ENCODE peak calls at places on chromosomes 13 and 19, in six cellular contexts. B, E, U, Q, K and F are unnamed samples. For H3K27me3 and H3K4me1, the result is how much of the 10 kb centered on the place peaks cover.

GRCh38 chr13:50133277-50133953 is 118.2 kb downstream of the KCNRG start:
- DNase-seq in B (no peak), E (no peak), U (no peak), Q (peak), K (no peak), F (no peak)

GRCh38 chr13:97122381-97122996 is 99.6 kb upstream of the MBNL2 start:
- DNase-seq in B (peak), E (no peak), U (no peak), Q (no peak), K (no peak), F (no peak)

GRCh38 chr13:98975822-98976261 is 2.0 kb downstream of the DOCK9 start:
- DNase-seq in B (no peak), E (no peak), U (no peak), Q (peak), K (no peak), F (no peak)

GRCh38 chr19:18995804-18996241 is 37.5 kb downstream of the SUGP2 start:
- DNase-seq in B (peak), E (peak), U (no peak), Q (peak), K (peak), F (peak)

GRCh38 chr13:19587635-19588300 is 26.4 kb upstream of the TPTE2 start:
- DNase-seq in B (peak), E (no peak), U (no peak), Q (no peak), K (peak), F (no peak)

GRCh38 chr13:51181752-51182383 is 40.3 kb upstream of the FAM124A start:
- DNase-seq in B (no peak), E (no peak), U (no peak), Q (no peak), K (no peak), F (no peak)

GRCh38 chr13:113034451-113035208 is 65.6 kb downstream of the MCF2L start:
- DNase-seq in B (peak), E (no peak), U (peak), Q (peak), K (peak), F (peak)

GRCh38 chr13:97295279-97296182 is 73.4 kb downstream of the MBNL2 start:
- DNase-seq in B (peak), E (no peak), U (no peak), Q (no peak), K (no peak), F (no peak)

GRCh38 chr13:67792151-67792665 is 562.1 kb upstream of the PCDH9 start:
- DNase-seq in B (no peak), E (no peak), U (no peak), Q (no peak), K (no peak), F (no peak)

GRCh38 chr19:19900574-19901444 is at the start of gene ZNF93:
- DNase-seq in B (peak), E (peak), U (peak), Q (peak), K (peak), F (peak)

GRCh38 chr13:98415326-98416070 is 161.4 kb downstream of the STK24 start:
- DNase-seq in B (no peak), E (no peak), U (no peak), Q (no peak), K (no peak), F (no peak)

GRCh38 chr13:100208596-100208995 is 119.7 kb downstream of the PCCA start:
- DNase-seq in B (peak), E (no peak), U (no peak), Q (no peak), K (no peak), F (no peak)

GRCh38 chr19:42092350-42092749 is 16.4 kb downstream of the ZNF574 start:
- DNase-seq in B (peak), E (no peak), U (no peak), Q (no peak), K (no peak), F (no peak)

GRCh38 chr13:35014606-35015005 is 72.5 kb downstream of the NBEA start:
- DNase-seq in B (no peak), E (no peak), U (no peak), Q (peak), K (no peak), F (no peak)

GRCh38 chr13:110817143-110817542 is 97.7 kb downstream of the ANKRD10 start:
- DNase-seq in B (no peak), E (no peak), U (no peak), Q (no peak), K (no peak), F (no peak)

GRCh38 chr19:4310247-4311121 is 6.1 kb downstream of the FSD1 start:
- DNase-seq in B (peak), E (no peak), U (no peak), Q (no peak), K (peak), F (no peak)

GRCh38 chr19:18429717-18430416 is 8.1 kb downstream of the ISYNA1 start:
- DNase-seq in B (no peak), E (no peak), U (no peak), Q (no peak), K (no peak), F (no peak)

GRCh38 chr19:5993516-5994406 is 15.8 kb upstream of the RANBP3 start:
- DNase-seq in B (peak), E (peak), U (no peak), Q (no peak), K (peak), F (no peak)
- H3K27ac ChIP-seq in B (no peak), E (peak), U (no peak), Q (no peak), K (peak), F (no peak)

DNA sequence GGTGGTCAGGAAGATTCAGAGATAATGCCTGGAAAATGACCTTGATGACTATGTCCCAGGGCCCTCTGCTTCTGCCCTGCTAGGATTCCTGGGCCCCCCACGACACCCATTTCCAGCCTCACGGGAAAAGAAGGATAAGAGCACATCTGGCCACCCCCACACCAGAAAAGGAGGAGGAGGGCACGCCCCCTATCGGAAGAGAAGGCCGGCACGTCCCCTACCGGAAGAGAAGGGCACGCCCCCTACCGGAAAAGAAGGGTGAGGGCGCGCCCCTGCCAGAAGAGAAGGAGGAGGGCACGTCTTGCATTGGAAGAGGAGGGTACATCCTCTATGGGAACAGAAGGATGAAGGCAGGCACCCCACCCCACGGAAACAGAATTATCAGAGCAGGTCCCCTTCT is 84.3 kb downstream of the IER2 start:
- DNase-seq in B (peak), E (peak), U (peak), Q (peak), K (peak), F (peak)
- H3K27me3 ChIP-seq in B (under half), E (half or more), U (under half), Q (under half), K (under half), F (under half)

GRCh38 chr19:56115490-56115889 is 5.6 kb downstream of the ZNF787 start:
- DNase-seq in B (no peak), E (no peak), U (no peak), Q (no peak), K (no peak), F (no peak)
- H3K4me1 ChIP-seq in B (under half), E (half or more), U (under half), Q (under half), K (half or more), F (under half)

GRCh38 chr19:474126-475078 is 13.6 kb upstream of the SHC2 start:
- DNase-seq in B (no peak), E (peak), U (no peak), Q (no peak), K (no peak), F (peak)
- H3K27ac ChIP-seq in B (no peak), E (peak), U (no peak), Q (no peak), K (no peak), F (no peak)

GRCh38 chr13:52845766-52846566 is 2.5 kb downstream of the PCDH8 start:
- DNase-seq in B (no peak), E (peak), U (no peak), Q (peak), K (peak), F (peak)
- H3K27me3 ChIP-seq in B (under half), E (half or more), U (half or more), Q (half or more), K (under half), F (under half)

GRCh38 chr13:33262554-33262953 is 23.0 kb downstream of the STARD13 start:
- DNase-seq in B (no peak), E (no peak), U (no peak), Q (no peak), K (no peak), F (no peak)
- H3K4me1 ChIP-seq in B (half or more), E (half or more), U (under half), Q (under half), K (under half), F (under half)

GRCh38 chr13:77729502-77730221 is 32.2 kb downstream of the SLAIN1 start:
- DNase-seq in B (no peak), E (no peak), U (no peak), Q (no peak), K (peak), F (no peak)

GRCh38 chr13:77732287-77732686 is 34.8 kb downstream of the SLAIN1 start:
- DNase-seq in B (no peak), E (no peak), U (no peak), Q (no peak), K (no peak), F (no peak)

GRCh38 chr13:77733674-77734073 is 36.2 kb downstream of the SLAIN1 start:
- DNase-seq in B (no peak), E (no peak), U (no peak), Q (no peak), K (no peak), F (no peak)

GRCh38 chr13:77724092-77724491 is 26.6 kb downstream of the SLAIN1 start:
- DNase-seq in B (no peak), E (no peak), U (no peak), Q (no peak), K (no peak), F (no peak)

GRCh38 chr13:77728265-77728966 is 30.9 kb downstream of the SLAIN1 start:
- DNase-seq in B (no peak), E (no peak), U (no peak), Q (no peak), K (no peak), F (no peak)
- H3K27ac ChIP-seq in B (no peak), E (no peak), U (no peak), Q (no peak), K (no peak), F (no peak)

GRCh38 chr19:13621413-13621812 is 115.1 kb upstream of the CACNA1A start:
- DNase-seq in B (peak), E (no peak), U (no peak), Q (no peak), K (no peak), F (no peak)

GRCh38 chr19:13613447-13613846 is 107.2 kb upstream of the CACNA1A start:
- DNase-seq in B (no peak), E (no peak), U (no peak), Q (no peak), K (no peak), F (no peak)

GRCh38 chr19:13611596-13611995 is 105.3 kb upstream of the CACNA1A start:
- DNase-seq in B (no peak), E (no peak), U (no peak), Q (no peak), K (no peak), F (no peak)

GRCh38 chr19:13619203-13619632 is 112.9 kb upstream of the CACNA1A start:
- DNase-seq in B (no peak), E (no peak), U (no peak), Q (no peak), K (no peak), F (no peak)

DNA sequence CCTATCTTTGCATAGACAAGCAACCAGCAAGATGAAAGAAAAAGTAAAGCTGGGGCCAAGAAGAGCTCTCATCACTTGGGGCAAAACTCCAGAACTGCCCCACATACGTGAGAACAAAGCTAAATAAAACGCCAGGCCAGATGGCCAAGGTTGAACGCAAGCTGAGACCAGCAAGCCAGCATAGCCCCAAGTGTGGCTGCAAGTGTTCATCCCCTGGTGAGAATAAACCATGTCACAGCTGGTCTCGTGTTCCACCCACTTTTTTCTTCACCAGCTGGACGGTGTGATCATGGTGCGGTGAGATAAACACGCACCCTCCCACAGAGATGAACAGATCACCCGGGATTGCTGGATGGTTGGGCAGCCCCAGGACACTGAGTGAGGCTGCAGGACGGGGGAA is 109.6 kb upstream of the CACNA1A start:
- DNase-seq in B (no peak), E (no peak), U (no peak), Q (no peak), K (no peak), F (no peak)
- H3K27me3 ChIP-seq in B (under half), E (half or more), U (under half), Q (under half), K (under half), F (under half)

DNA sequence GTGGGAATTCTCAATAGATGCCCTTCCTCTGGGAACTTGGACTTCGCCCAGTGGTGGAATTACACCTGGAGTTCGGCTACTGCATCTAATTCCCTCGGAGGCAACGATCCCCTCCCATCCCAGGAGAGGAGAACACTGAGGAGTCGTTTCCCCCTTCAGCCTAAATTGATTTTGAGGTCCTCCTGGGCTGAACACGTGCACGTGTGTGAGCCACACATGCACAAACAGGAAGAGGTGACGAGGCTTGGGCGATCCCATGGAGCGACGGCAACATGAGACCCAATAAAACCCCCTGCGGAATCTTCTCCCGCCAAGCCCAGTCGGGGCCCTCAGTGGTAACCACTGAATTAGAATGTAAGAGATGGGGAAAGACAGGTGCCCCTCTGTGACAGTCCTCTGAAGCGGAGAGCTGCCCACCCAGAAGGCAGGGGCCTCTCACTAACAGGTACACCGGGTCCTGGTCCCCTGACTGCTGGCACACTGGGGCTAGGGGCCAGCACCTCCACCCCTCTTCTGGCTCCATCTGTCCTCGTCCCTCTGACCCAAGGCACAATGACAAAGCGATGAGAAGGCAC is 4.5 kb downstream of the MLLT1 start:
- DNase-seq in B (no peak), E (no peak), U (no peak), Q (no peak), K (no peak), F (no peak)
- H3K4me1 ChIP-seq in B (half or more), E (half or more), U (under half), Q (half or more), K (half or more), F (under half)

DNA sequence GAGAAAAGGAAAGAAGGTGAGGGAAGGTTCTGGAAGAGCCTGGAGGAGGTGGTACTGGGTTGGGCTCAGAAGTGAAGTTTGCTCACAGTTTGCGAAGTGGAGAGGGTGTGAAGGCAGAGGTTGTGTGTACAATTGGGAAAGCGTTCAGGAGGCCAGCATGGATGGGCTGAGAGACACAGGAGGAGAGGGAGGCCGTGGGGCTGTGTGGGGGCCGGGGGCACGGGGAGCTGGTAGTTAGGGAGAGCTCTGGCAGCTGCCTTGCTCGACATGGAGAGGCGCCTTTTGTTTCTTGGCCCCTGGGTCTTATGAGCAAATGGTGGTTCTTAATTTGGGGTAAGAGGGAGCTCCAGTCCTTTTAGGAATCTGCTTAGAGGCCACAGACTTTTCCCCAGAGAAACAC is 16.7 kb downstream of the BICRA start:
- DNase-seq in B (no peak), E (no peak), U (no peak), Q (no peak), K (no peak), F (no peak)
- H3K27ac ChIP-seq in B (no peak), E (peak), U (no peak), Q (peak), K (peak), F (no peak)